ENCODE peak calls at places on chromosomes 3 and 15, in six cellular contexts. One of them, this sample, is unnamed.

GRCh38 chr3:53545365-53546031 is 51.1 kb downstream of the CACNA1D start:
- DNase-seq in GM12878: no peak
- DNase-seq in foreskin keratinocyte: no peak
- DNase-seq in GM20000: no peak
- DNase-seq in GM12865: no peak
- DNase-seq in RWPE1: no peak
- DNase-seq in this sample: no peak

GRCh38 chr3:138348107-138348949 is at the start of gene MRAS:
- DNase-seq in GM20000: peak
- DNase-seq in GM12865: no peak
- DNase-seq in foreskin keratinocyte: no peak
- DNase-seq in GM12878: no peak
- DNase-seq in RWPE1: peak
- DNase-seq in this sample: peak

GRCh38 chr15:25759421-25759820 is 103.7 kb downstream of the ATP10A start:
- DNase-seq in GM20000: no peak
- DNase-seq in RWPE1: no peak
- DNase-seq in foreskin keratinocyte: no peak
- DNase-seq in GM12865: no peak
- DNase-seq in GM12878: no peak
- DNase-seq in this sample: peak

GRCh38 chr3:42080452-42080872 is 10.7 kb upstream of the TRAK1 start:
- DNase-seq in GM20000: no peak
- DNase-seq in foreskin keratinocyte: no peak
- DNase-seq in RWPE1: peak
- DNase-seq in GM12878: peak
- DNase-seq in GM12865: peak
- DNase-seq in this sample: no peak

GRCh38 chr15:46131876-46132275 is 497.0 kb downstream of the SQOR start:
- DNase-seq in GM20000: no peak
- DNase-seq in RWPE1: no peak
- DNase-seq in GM12865: no peak
- DNase-seq in GM12878: no peak
- DNase-seq in foreskin keratinocyte: no peak
- DNase-seq in this sample: no peak

GRCh38 chr3:171748341-171748918 is 61.9 kb downstream of the PLD1 start:
- DNase-seq in GM12865: no peak
- DNase-seq in GM12878: no peak
- DNase-seq in RWPE1: no peak
- DNase-seq in foreskin keratinocyte: no peak
- DNase-seq in GM20000: no peak
- DNase-seq in this sample: no peak

GRCh38 chr3:6965881-6966280 is 105.0 kb downstream of the GRM7 start:
- DNase-seq in foreskin keratinocyte: no peak
- DNase-seq in RWPE1: no peak
- DNase-seq in GM20000: no peak
- DNase-seq in GM12865: no peak
- DNase-seq in GM12878: no peak
- DNase-seq in this sample: no peak

GRCh38 chr3:61821823-61822251 is 260.5 kb downstream of the PTPRG start:
- DNase-seq in RWPE1: no peak
- DNase-seq in GM12878: no peak
- DNase-seq in foreskin keratinocyte: no peak
- DNase-seq in GM20000: no peak
- DNase-seq in GM12865: no peak
- DNase-seq in this sample: no peak

GRCh38 chr3:155872904-155873646 is 2.6 kb downstream of the GMPS start:
- DNase-seq in RWPE1: no peak
- DNase-seq in foreskin keratinocyte: no peak
- DNase-seq in GM12865: no peak
- DNase-seq in GM12878: no peak
- DNase-seq in GM20000: no peak
- DNase-seq in this sample: no peak

GRCh38 chr3:117628896-117629295 is 919.3 kb downstream of the TUSC7 start:
- DNase-seq in GM20000: no peak
- DNase-seq in GM12878: no peak
- DNase-seq in foreskin keratinocyte: peak
- DNase-seq in RWPE1: peak
- DNase-seq in GM12865: no peak
- DNase-seq in this sample: no peak

GRCh38 chr15:57018151-57018550 is 99.7 kb downstream of the TCF12 start:
- DNase-seq in RWPE1: no peak
- DNase-seq in foreskin keratinocyte: no peak
- DNase-seq in GM20000: no peak
- DNase-seq in GM12865: no peak
- DNase-seq in GM12878: no peak
- DNase-seq in this sample: no peak

GRCh38 chr3:52221563-52222318 is 3.7 kb downstream of the TLR9 start:
- DNase-seq in GM12865: no peak
- DNase-seq in foreskin keratinocyte: no peak
- DNase-seq in GM20000: no peak
- DNase-seq in GM12878: no peak
- DNase-seq in RWPE1: no peak
- DNase-seq in this sample: peak

GRCh38 chr15:55774113-55774970 is 31.4 kb upstream of the PRTG start:
- DNase-seq in GM12865: peak
- DNase-seq in foreskin keratinocyte: no peak
- DNase-seq in GM12878: no peak
- DNase-seq in RWPE1: peak
- DNase-seq in GM20000: peak
- DNase-seq in this sample: no peak

GRCh38 chr15:43775411-43775965 is 1.3 kb downstream of the ELL3 start:
- DNase-seq in GM12878: no peak
- DNase-seq in foreskin keratinocyte: peak
- DNase-seq in RWPE1: peak
- DNase-seq in GM12865: no peak
- DNase-seq in GM20000: no peak
- DNase-seq in this sample: no peak

GRCh38 chr3:185205865-185206264 is 48.0 kb downstream of the EHHADH start:
- DNase-seq in foreskin keratinocyte: no peak
- DNase-seq in GM20000: no peak
- DNase-seq in GM12878: no peak
- DNase-seq in GM12865: peak
- DNase-seq in RWPE1: no peak
- DNase-seq in this sample: no peak

GRCh38 chr15:72488558-72488957 is 14.4 kb downstream of the ARIH1 start:
- DNase-seq in GM20000: no peak
- DNase-seq in foreskin keratinocyte: no peak
- DNase-seq in GM12878: no peak
- DNase-seq in RWPE1: no peak
- DNase-seq in GM12865: no peak
- DNase-seq in this sample: no peak

GRCh38 chr3:32109256-32109655 is 2.8 kb downstream of the GPD1L start:
- DNase-seq in RWPE1: no peak
- DNase-seq in foreskin keratinocyte: no peak
- DNase-seq in GM12865: no peak
- DNase-seq in GM12878: no peak
- DNase-seq in GM20000: no peak
- DNase-seq in this sample: no peak

GRCh38 chr15:99976811-99977271 is 243.6 kb upstream of the LYSMD4 start:
- DNase-seq in RWPE1: peak
- DNase-seq in GM12865: no peak
- DNase-seq in GM20000: no peak
- DNase-seq in GM12878: no peak
- DNase-seq in foreskin keratinocyte: peak
- DNase-seq in this sample: no peak

GRCh38 chr3:45210308-45211038 is 15.6 kb downstream of the TMEM158 start:
- DNase-seq in foreskin keratinocyte: no peak
- DNase-seq in GM12865: peak
- DNase-seq in RWPE1: peak
- DNase-seq in GM20000: peak
- DNase-seq in GM12878: no peak
- DNase-seq in this sample: peak

GRCh38 chr3:182769673-182770072 is 23.6 kb upstream of the ATP11B start:
- DNase-seq in foreskin keratinocyte: no peak
- DNase-seq in RWPE1: no peak
- DNase-seq in GM12865: no peak
- DNase-seq in GM12878: no peak
- DNase-seq in GM20000: no peak
- DNase-seq in this sample: no peak

GRCh38 chr15:41367418-41367817 is 34.7 kb downstream of the NUSAP1 start:
- DNase-seq in foreskin keratinocyte: no peak
- DNase-seq in GM20000: no peak
- DNase-seq in GM12878: no peak
- DNase-seq in GM12865: no peak
- DNase-seq in RWPE1: no peak
- DNase-seq in this sample: no peak

GRCh38 chr3:1380926-1381646 is 288.3 kb downstream of the CNTN6 start:
- DNase-seq in GM20000: peak
- DNase-seq in GM12865: peak
- DNase-seq in foreskin keratinocyte: no peak
- DNase-seq in GM12878: no peak
- DNase-seq in RWPE1: no peak
- DNase-seq in this sample: no peak

GRCh38 chr3:24598691-24599090 is 104.0 kb upstream of the THRB start:
- DNase-seq in GM12878: no peak
- DNase-seq in GM20000: no peak
- DNase-seq in foreskin keratinocyte: peak
- DNase-seq in RWPE1: peak
- DNase-seq in GM12865: no peak
- DNase-seq in this sample: no peak

GRCh38 chr3:69864141-69864540 is 124.9 kb downstream of the MITF start:
- DNase-seq in GM12878: no peak
- DNase-seq in RWPE1: no peak
- DNase-seq in GM12865: no peak
- DNase-seq in foreskin keratinocyte: no peak
- DNase-seq in GM20000: no peak
- DNase-seq in this sample: no peak

GRCh38 chr3:114380233-114380645 is 86.4 kb downstream of the TIGIT start:
- DNase-seq in GM12865: no peak
- DNase-seq in GM20000: no peak
- DNase-seq in RWPE1: peak
- DNase-seq in GM12878: no peak
- DNase-seq in foreskin keratinocyte: peak
- DNase-seq in this sample: no peak

GRCh38 chr3:153349138-153349499 is 187.1 kb downstream of the RAP2B start:
- DNase-seq in GM12878: no peak
- DNase-seq in GM12865: peak
- DNase-seq in RWPE1: no peak
- DNase-seq in GM20000: no peak
- DNase-seq in foreskin keratinocyte: no peak
- DNase-seq in this sample: no peak

GRCh38 chr3:47282424-47283192 is at the start of the genes KIF9 and KLHL18:
- DNase-seq in RWPE1: peak
- DNase-seq in GM12865: peak
- DNase-seq in GM20000: peak
- DNase-seq in foreskin keratinocyte: peak
- DNase-seq in GM12878: peak
- DNase-seq in this sample: peak
- TF ChIP-seq CTCF in RWPE1: no peak
- TF ChIP-seq CTCF in GM12865: no peak
- TF ChIP-seq CTCF in GM20000: no peak
- TF ChIP-seq CTCF in foreskin keratinocyte: peak
- TF ChIP-seq CTCF in GM12878: peak
- TF ChIP-seq CTCF in this sample: no peak

GRCh38 chr15:60079210-60079609 is 75.1 kb downstream of the FOXB1 start:
- DNase-seq in RWPE1: no peak
- DNase-seq in GM12878: no peak
- DNase-seq in foreskin keratinocyte: no peak
- DNase-seq in GM20000: no peak
- DNase-seq in GM12865: peak
- DNase-seq in this sample: no peak
- TF ChIP-seq CTCF in RWPE1: no peak
- TF ChIP-seq CTCF in GM12878: no peak
- TF ChIP-seq CTCF in foreskin keratinocyte: peak
- TF ChIP-seq CTCF in GM20000: no peak
- TF ChIP-seq CTCF in GM12865: peak
- TF ChIP-seq CTCF in this sample: no peak

DNA sequence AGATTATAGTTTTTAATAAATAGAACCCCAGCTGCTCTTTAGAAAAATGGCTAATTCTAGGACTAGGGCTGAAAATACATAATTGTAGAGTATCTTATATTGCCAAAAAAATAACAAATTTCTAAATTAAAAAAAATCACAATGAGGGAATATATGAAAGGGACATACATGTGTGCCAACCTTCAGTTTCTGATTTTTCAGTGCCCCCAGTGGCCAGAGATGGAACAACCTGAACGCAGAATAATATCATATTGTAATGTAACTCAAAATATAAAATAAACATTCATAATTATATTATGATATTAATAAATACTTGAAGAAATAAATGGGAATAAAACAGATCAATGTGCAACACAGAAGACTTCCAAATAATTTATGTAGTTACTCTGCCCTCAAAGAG is 460.5 kb downstream of the ZNF385D start:
- DNase-seq in GM12865: no peak
- DNase-seq in RWPE1: no peak
- DNase-seq in foreskin keratinocyte: no peak
- DNase-seq in GM12878: no peak
- DNase-seq in GM20000: no peak
- DNase-seq in this sample: no peak
- TF ChIP-seq CTCF in GM12865: peak
- TF ChIP-seq CTCF in RWPE1: peak
- TF ChIP-seq CTCF in foreskin keratinocyte: peak
- TF ChIP-seq CTCF in GM12878: peak
- TF ChIP-seq CTCF in GM20000: no peak
- TF ChIP-seq CTCF in this sample: peak

GRCh38 chr3:136249091-136249490 is 1.0 kb upstream of the PCCB start:
- DNase-seq in RWPE1: no peak
- DNase-seq in foreskin keratinocyte: no peak
- DNase-seq in GM12878: no peak
- DNase-seq in GM20000: no peak
- DNase-seq in GM12865: no peak
- DNase-seq in this sample: no peak

GRCh38 chr3:136250862-136251460 is 821 bp downstream of the PCCB start:
- DNase-seq in GM12865: peak
- DNase-seq in GM20000: peak
- DNase-seq in RWPE1: no peak
- DNase-seq in foreskin keratinocyte: no peak
- DNase-seq in GM12878: peak
- DNase-seq in this sample: no peak

GRCh38 chr3:136251511-136251910 is 1.4 kb downstream of the PCCB start:
- DNase-seq in GM12865: no peak
- DNase-seq in RWPE1: no peak
- DNase-seq in foreskin keratinocyte: no peak
- DNase-seq in GM12878: no peak
- DNase-seq in GM20000: peak
- DNase-seq in this sample: no peak

GRCh38 chr3:136249593-136250225 is 431 bp upstream of the PCCB start:
- DNase-seq in GM12865: peak
- DNase-seq in RWPE1: no peak
- DNase-seq in foreskin keratinocyte: no peak
- DNase-seq in GM12878: no peak
- DNase-seq in GM20000: no peak
- DNase-seq in this sample: no peak

DNA sequence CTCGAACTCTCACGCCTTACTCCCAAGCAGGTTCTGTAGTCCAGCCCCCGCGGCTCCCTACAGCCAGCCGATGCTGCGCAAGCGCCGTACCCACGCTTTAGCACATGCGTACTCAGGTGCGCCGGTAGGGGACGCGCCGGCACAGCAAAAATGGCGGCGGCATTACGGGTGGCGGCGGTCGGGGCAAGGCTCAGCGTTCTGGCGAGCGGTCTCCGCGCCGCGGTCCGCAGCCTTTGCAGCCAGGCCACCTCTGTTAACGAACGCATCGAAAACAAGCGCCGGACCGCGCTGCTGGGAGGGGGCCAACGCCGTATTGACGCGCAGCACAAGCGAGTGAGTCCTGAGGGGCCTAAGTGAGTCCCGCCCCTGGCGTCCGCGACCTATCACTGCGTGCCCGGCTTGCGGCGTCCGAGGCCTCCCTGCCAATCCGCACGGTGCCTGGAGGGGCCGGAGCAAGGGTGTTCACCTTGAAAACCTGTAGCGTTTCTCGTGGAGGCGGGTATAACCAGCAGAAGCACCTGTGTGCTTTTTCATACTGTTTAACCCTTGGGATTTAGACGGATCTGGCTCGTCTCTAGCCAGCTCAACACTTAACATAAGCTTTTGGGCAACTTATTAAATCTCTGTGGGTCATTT is at the start of gene PCCB:
- DNase-seq in GM20000: peak
- DNase-seq in RWPE1: peak
- DNase-seq in GM12865: peak
- DNase-seq in foreskin keratinocyte: peak
- DNase-seq in GM12878: peak
- DNase-seq in this sample: peak
- TF ChIP-seq CTCF in GM20000: peak
- TF ChIP-seq CTCF in RWPE1: peak
- TF ChIP-seq CTCF in GM12865: peak
- TF ChIP-seq CTCF in foreskin keratinocyte: peak
- TF ChIP-seq CTCF in GM12878: peak
- TF ChIP-seq CTCF in this sample: peak

This sample was measured in osteocyte.